ENCODE peak calls at places on chromosomes 5 and 9, in six cellular contexts. One of them, this sample, is unnamed.

GRCh38 chr5:177195307-177195952 is 61.9 kb downstream of the NSD1 start:
- DNase-seq in thyroid gland: no peak
- DNase-seq in mucosa of descending colon: no peak
- DNase-seq in endothelial cell: no peak
- DNase-seq in neural crest cell: no peak
- DNase-seq in GM13977: no peak
- DNase-seq in this sample: no peak

GRCh38 chr5:149702953-149703646 is 27.0 kb upstream of the PPARGC1B start:
- DNase-seq in thyroid gland: no peak
- DNase-seq in mucosa of descending colon: no peak
- DNase-seq in endothelial cell: no peak
- DNase-seq in neural crest cell: no peak
- DNase-seq in GM13977: no peak
- DNase-seq in this sample: no peak

GRCh38 chr5:74055446-74056097 is 429.6 kb downstream of the ARHGEF28 start:
- DNase-seq in thyroid gland: no peak
- DNase-seq in mucosa of descending colon: no peak
- DNase-seq in endothelial cell: no peak
- DNase-seq in neural crest cell: no peak
- DNase-seq in GM13977: no peak
- DNase-seq in this sample: no peak

GRCh38 chr5:136209346-136209910 is 16.5 kb upstream of the SMIM32 start:
- DNase-seq in thyroid gland: no peak
- DNase-seq in mucosa of descending colon: no peak
- DNase-seq in endothelial cell: no peak
- DNase-seq in neural crest cell: no peak
- DNase-seq in GM13977: no peak
- DNase-seq in this sample: no peak

GRCh38 chr9:128372784-128373183 is 1.6 kb downstream of the URM1 start:
- DNase-seq in thyroid gland: no peak
- DNase-seq in mucosa of descending colon: no peak
- DNase-seq in endothelial cell: no peak
- DNase-seq in neural crest cell: no peak
- DNase-seq in GM13977: no peak
- DNase-seq in this sample: no peak

GRCh38 chr9:131094622-131095021 is 1.7 kb upstream of the AIF1L start:
- DNase-seq in thyroid gland: peak; percentile 57
- DNase-seq in mucosa of descending colon: peak; percentile 10
- DNase-seq in endothelial cell: no peak
- DNase-seq in neural crest cell: no peak
- DNase-seq in GM13977: no peak
- DNase-seq in this sample: peak; percentile 57

GRCh38 chr9:76537150-76537646 is 78.2 kb downstream of the GCNT1 start:
- DNase-seq in thyroid gland: peak; percentile 79
- DNase-seq in mucosa of descending colon: peak; percentile 40
- DNase-seq in endothelial cell: no peak
- DNase-seq in neural crest cell: no peak
- DNase-seq in GM13977: no peak
- DNase-seq in this sample: no peak

GRCh38 chr5:154394328-154394727 is 51.5 kb upstream of the SAP30L start:
- DNase-seq in thyroid gland: no peak
- DNase-seq in mucosa of descending colon: peak; percentile 79
- DNase-seq in endothelial cell: no peak
- DNase-seq in neural crest cell: no peak
- DNase-seq in GM13977: no peak
- DNase-seq in this sample: no peak

GRCh38 chr5:17217421-17218352 is at the start of gene BASP1:
- DNase-seq in thyroid gland: peak; percentile 82
- DNase-seq in mucosa of descending colon: peak; percentile 63
- DNase-seq in endothelial cell: peak; percentile 81
- DNase-seq in neural crest cell: peak; percentile 78
- DNase-seq in GM13977: peak; percentile 89
- DNase-seq in this sample: peak; percentile 73

GRCh38 chr5:36740259-36740898 is 134.0 kb downstream of the SLC1A3 start:
- DNase-seq in thyroid gland: no peak
- DNase-seq in mucosa of descending colon: no peak
- DNase-seq in endothelial cell: no peak
- DNase-seq in neural crest cell: no peak
- DNase-seq in GM13977: no peak
- DNase-seq in this sample: no peak

GRCh38 chr9:118109542-118109941 is 405.3 kb downstream of the TLR4 start:
- DNase-seq in thyroid gland: no peak
- DNase-seq in mucosa of descending colon: no peak
- DNase-seq in endothelial cell: no peak
- DNase-seq in neural crest cell: no peak
- DNase-seq in GM13977: no peak
- DNase-seq in this sample: no peak

GRCh38 chr9:126630458-126631237 is 16.9 kb downstream of the LMX1B start:
- DNase-seq in thyroid gland: no peak
- DNase-seq in mucosa of descending colon: no peak
- DNase-seq in endothelial cell: no peak
- DNase-seq in neural crest cell: no peak
- DNase-seq in GM13977: no peak
- DNase-seq in this sample: no peak

GRCh38 chr5:146624179-146624578 is 108.2 kb upstream of the GPR151 start:
- DNase-seq in thyroid gland: no peak
- DNase-seq in mucosa of descending colon: no peak
- DNase-seq in endothelial cell: peak; percentile 11
- DNase-seq in neural crest cell: no peak
- DNase-seq in GM13977: no peak
- DNase-seq in this sample: no peak

GRCh38 chr9:135605238-135605781 is 34.0 kb downstream of the GLT6D1 start:
- DNase-seq in thyroid gland: peak; percentile 85
- DNase-seq in mucosa of descending colon: no peak
- DNase-seq in endothelial cell: no peak
- DNase-seq in neural crest cell: no peak
- DNase-seq in GM13977: no peak
- DNase-seq in this sample: peak; percentile 42

GRCh38 chr5:165779505-165779904 is 2274.1 kb downstream of the MAT2B start:
- DNase-seq in thyroid gland: no peak
- DNase-seq in mucosa of descending colon: no peak
- DNase-seq in endothelial cell: no peak
- DNase-seq in neural crest cell: no peak
- DNase-seq in GM13977: no peak
- DNase-seq in this sample: no peak

GRCh38 chr5:11903121-11903613 is 1.1 kb downstream of the CTNND2 start:
- DNase-seq in thyroid gland: peak; percentile 5
- DNase-seq in mucosa of descending colon: no peak
- DNase-seq in endothelial cell: no peak
- DNase-seq in neural crest cell: peak; percentile 8
- DNase-seq in GM13977: peak; percentile 9
- DNase-seq in this sample: no peak

GRCh38 chr5:172598251-172599203 is 42.5 kb upstream of the NEURL1B start:
- DNase-seq in thyroid gland: no peak
- DNase-seq in mucosa of descending colon: no peak
- DNase-seq in endothelial cell: no peak
- DNase-seq in neural crest cell: no peak
- DNase-seq in GM13977: no peak
- DNase-seq in this sample: no peak

GRCh38 chr9:116323012-116323411 is 169.4 kb downstream of the PAPPA start:
- DNase-seq in thyroid gland: no peak
- DNase-seq in mucosa of descending colon: no peak
- DNase-seq in endothelial cell: no peak
- DNase-seq in neural crest cell: no peak
- DNase-seq in GM13977: no peak
- DNase-seq in this sample: no peak

GRCh38 chr9:123957731-123958130 is 27.8 kb upstream of the DENND1A start:
- DNase-seq in thyroid gland: no peak
- DNase-seq in mucosa of descending colon: no peak
- DNase-seq in endothelial cell: no peak
- DNase-seq in neural crest cell: no peak
- DNase-seq in GM13977: no peak
- DNase-seq in this sample: no peak

GRCh38 chr5:168853972-168854371 is 274.8 kb upstream of the PANK3 start:
- DNase-seq in thyroid gland: no peak
- DNase-seq in mucosa of descending colon: no peak
- DNase-seq in endothelial cell: no peak
- DNase-seq in neural crest cell: no peak
- DNase-seq in GM13977: no peak
- DNase-seq in this sample: no peak

GRCh38 chr9:98861881-98862501 is 54.5 kb downstream of the GALNT12 start:
- DNase-seq in thyroid gland: no peak
- DNase-seq in mucosa of descending colon: no peak
- DNase-seq in endothelial cell: no peak
- DNase-seq in neural crest cell: no peak
- DNase-seq in GM13977: no peak
- DNase-seq in this sample: peak; percentile 70

GRCh38 chr9:122402403-122403268 is 31.8 kb downstream of the PTGS1 start:
- DNase-seq in thyroid gland: no peak
- DNase-seq in mucosa of descending colon: no peak
- DNase-seq in endothelial cell: no peak
- DNase-seq in neural crest cell: no peak
- DNase-seq in GM13977: no peak
- DNase-seq in this sample: no peak

GRCh38 chr5:74201334-74202081 is 439.0 kb downstream of the ENC1 start:
- DNase-seq in thyroid gland: peak; percentile 20
- DNase-seq in mucosa of descending colon: no peak
- DNase-seq in endothelial cell: no peak
- DNase-seq in neural crest cell: no peak
- DNase-seq in GM13977: peak; percentile 20
- DNase-seq in this sample: peak; percentile 74

GRCh38 chr5:74575741-74576538 is 64.6 kb downstream of the ENC1 start:
- DNase-seq in thyroid gland: no peak
- DNase-seq in mucosa of descending colon: no peak
- DNase-seq in endothelial cell: no peak
- DNase-seq in neural crest cell: no peak
- DNase-seq in GM13977: no peak
- DNase-seq in this sample: no peak

GRCh38 chr9:16145196-16145950 is 592.5 kb downstream of the CCDC171 start:
- DNase-seq in thyroid gland: no peak
- DNase-seq in mucosa of descending colon: no peak
- DNase-seq in endothelial cell: no peak
- DNase-seq in neural crest cell: no peak
- DNase-seq in GM13977: no peak
- DNase-seq in this sample: no peak
- TF ChIP-seq CTCF in thyroid gland: no peak
- TF ChIP-seq CTCF in mucosa of descending colon: no peak
- TF ChIP-seq CTCF in endothelial cell: no peak
- TF ChIP-seq CTCF in neural crest cell: no peak
- TF ChIP-seq CTCF in GM13977: no peak
- TF ChIP-seq CTCF in this sample: no peak

DNA sequence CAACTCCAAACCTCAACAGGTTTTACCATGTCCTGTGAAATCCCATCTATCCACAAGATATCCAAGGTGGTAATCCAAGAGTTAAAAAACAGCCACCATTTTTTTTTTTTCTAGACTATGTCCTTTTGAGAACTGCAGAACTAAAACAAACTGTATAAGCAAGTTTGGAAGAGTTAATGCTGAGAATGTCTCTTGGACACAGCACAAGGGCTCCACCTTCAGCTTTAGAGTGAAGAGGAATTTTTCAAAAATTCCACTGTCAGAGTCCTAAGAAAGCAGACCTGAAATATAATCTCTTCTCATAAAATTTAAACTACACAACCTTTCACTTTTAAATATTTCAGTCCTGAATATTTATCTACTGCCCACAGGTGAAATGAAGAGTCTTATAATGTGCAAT is 167.8 kb upstream of the CCNG1 start:
- DNase-seq in thyroid gland: no peak
- DNase-seq in mucosa of descending colon: no peak
- DNase-seq in endothelial cell: no peak
- DNase-seq in neural crest cell: no peak
- DNase-seq in GM13977: no peak
- DNase-seq in this sample: no peak
- TF ChIP-seq CTCF in thyroid gland: no peak
- TF ChIP-seq CTCF in mucosa of descending colon: no peak
- TF ChIP-seq CTCF in endothelial cell: no peak
- TF ChIP-seq CTCF in neural crest cell: no peak
- TF ChIP-seq CTCF in GM13977: peak; percentile 37
- TF ChIP-seq CTCF in this sample: no peak

GRCh38 chr9:104783588-104783987 is 19.7 kb downstream of the NIPSNAP3B start:
- DNase-seq in thyroid gland: no peak
- DNase-seq in mucosa of descending colon: no peak
- DNase-seq in endothelial cell: no peak
- DNase-seq in neural crest cell: no peak
- DNase-seq in GM13977: no peak
- DNase-seq in this sample: no peak

GRCh38 chr9:104779946-104780539 is 16.1 kb downstream of the NIPSNAP3B start:
- DNase-seq in thyroid gland: no peak
- DNase-seq in mucosa of descending colon: no peak
- DNase-seq in endothelial cell: no peak
- DNase-seq in neural crest cell: no peak
- DNase-seq in GM13977: no peak
- DNase-seq in this sample: no peak

GRCh38 chr9:104778802-104779201 is 14.9 kb downstream of the NIPSNAP3B start:
- DNase-seq in thyroid gland: no peak
- DNase-seq in mucosa of descending colon: no peak
- DNase-seq in endothelial cell: no peak
- DNase-seq in neural crest cell: no peak
- DNase-seq in GM13977: no peak
- DNase-seq in this sample: no peak

GRCh38 chr9:104779334-104779733 is 15.4 kb downstream of the NIPSNAP3B start:
- DNase-seq in thyroid gland: no peak
- DNase-seq in mucosa of descending colon: no peak
- DNase-seq in endothelial cell: no peak
- DNase-seq in neural crest cell: no peak
- DNase-seq in GM13977: no peak
- DNase-seq in this sample: no peak

GRCh38 chr9:104780796-104781395 is 17.0 kb downstream of the NIPSNAP3B start:
- DNase-seq in thyroid gland: no peak
- DNase-seq in mucosa of descending colon: no peak
- DNase-seq in endothelial cell: no peak
- DNase-seq in neural crest cell: no peak
- DNase-seq in GM13977: peak; percentile 14
- DNase-seq in this sample: no peak
- TF ChIP-seq CTCF in thyroid gland: peak; percentile 51
- TF ChIP-seq CTCF in mucosa of descending colon: no peak
- TF ChIP-seq CTCF in endothelial cell: no peak
- TF ChIP-seq CTCF in neural crest cell: peak; percentile 65
- TF ChIP-seq CTCF in GM13977: peak; percentile 54
- TF ChIP-seq CTCF in this sample: peak; percentile 32

GRCh38 chr5:134527961-134528424 is 2.5 kb downstream of the JADE2 start:
- DNase-seq in thyroid gland: no peak
- DNase-seq in mucosa of descending colon: no peak
- DNase-seq in endothelial cell: no peak
- DNase-seq in neural crest cell: no peak
- DNase-seq in GM13977: no peak
- DNase-seq in this sample: peak; percentile 55
- TF ChIP-seq CTCF in thyroid gland: no peak
- TF ChIP-seq CTCF in mucosa of descending colon: no peak
- TF ChIP-seq CTCF in endothelial cell: no peak
- TF ChIP-seq CTCF in neural crest cell: no peak
- TF ChIP-seq CTCF in GM13977: no peak
- TF ChIP-seq CTCF in this sample: no peak

DNA sequence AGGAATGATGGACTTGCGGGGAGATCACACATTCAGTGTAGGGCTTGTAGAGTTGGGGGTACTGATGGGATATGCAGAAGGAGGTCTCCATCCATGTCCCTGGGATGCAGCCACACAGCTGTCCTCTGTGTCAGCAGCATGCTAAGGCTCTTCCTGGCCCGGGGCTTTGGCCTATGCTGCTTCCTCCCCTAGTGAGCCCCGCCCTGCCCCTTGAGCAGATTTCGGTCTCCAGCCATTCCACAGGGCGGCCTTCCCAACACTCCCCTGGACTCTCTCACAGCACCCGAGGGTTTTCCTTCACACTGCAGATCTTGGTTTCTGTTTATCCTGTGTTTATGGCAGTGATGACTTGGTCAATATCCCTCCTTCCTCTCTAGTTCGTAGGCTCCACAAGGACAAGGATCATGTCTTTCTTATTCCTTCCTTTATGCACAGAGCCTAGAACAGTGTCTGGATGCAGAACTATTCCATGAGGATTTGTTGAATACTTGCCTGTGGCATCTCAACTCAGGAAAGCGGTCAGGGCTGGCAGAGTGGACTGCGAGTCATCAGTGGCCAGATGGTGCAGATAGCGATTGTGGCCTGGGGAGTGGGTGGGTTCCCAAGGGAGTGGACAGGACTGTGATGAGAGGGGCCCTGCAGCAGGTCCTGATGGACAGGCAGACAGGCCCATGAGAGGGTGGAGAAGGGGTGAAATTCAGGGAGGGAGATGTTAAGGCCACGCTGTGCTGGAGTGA is 114.2 kb downstream of the RGS3 start:
- DNase-seq in thyroid gland: no peak
- DNase-seq in mucosa of descending colon: peak; percentile 23
- DNase-seq in endothelial cell: no peak
- DNase-seq in neural crest cell: no peak
- DNase-seq in GM13977: no peak
- DNase-seq in this sample: peak; percentile 58
- TF ChIP-seq CTCF in thyroid gland: no peak
- TF ChIP-seq CTCF in mucosa of descending colon: no peak
- TF ChIP-seq CTCF in endothelial cell: no peak
- TF ChIP-seq CTCF in neural crest cell: no peak
- TF ChIP-seq CTCF in GM13977: no peak
- TF ChIP-seq CTCF in this sample: no peak